ENCODE peak calls at places on chromosomes 16 and 17, in four cellular contexts. One of them, this sample, is unnamed.

GRCh38 chr17:79775635-79776034 is 2.3 kb upstream of the CBX2 start:
- DNase-seq in IMR-90: no peak
- DNase-seq in left ventricle myocardium superior: no peak
- DNase-seq in SJSA1: no peak
- DNase-seq in this sample: no peak

GRCh38 chr17:20955437-20956323 is 87.1 kb downstream of the USP22 start:
- DNase-seq in SJSA1: no peak
- DNase-seq in IMR-90: peak
- DNase-seq in left ventricle myocardium superior: no peak
- DNase-seq in this sample: peak

GRCh38 chr17:56184650-56185049 is 31.4 kb downstream of the ANKFN1 start:
- DNase-seq in SJSA1: no peak
- DNase-seq in IMR-90: no peak
- DNase-seq in left ventricle myocardium superior: no peak
- DNase-seq in this sample: peak

GRCh38 chr16:87412996-87413421 is 20.9 kb downstream of the MAP1LC3B start:
- DNase-seq in left ventricle myocardium superior: no peak
- DNase-seq in SJSA1: no peak
- DNase-seq in IMR-90: no peak
- DNase-seq in this sample: no peak

GRCh38 chr16:57623251-57624043 is 5.0 kb upstream of the ADGRG1 start:
- DNase-seq in IMR-90: peak
- DNase-seq in SJSA1: no peak
- DNase-seq in left ventricle myocardium superior: peak
- DNase-seq in this sample: peak

GRCh38 chr16:87180069-87180468 is 137.1 kb downstream of the C16orf95 start:
- DNase-seq in left ventricle myocardium superior: no peak
- DNase-seq in SJSA1: no peak
- DNase-seq in IMR-90: no peak
- DNase-seq in this sample: peak

GRCh38 chr17:77817953-77818352 is 140.6 kb upstream of the TNRC6C start:
- DNase-seq in IMR-90: no peak
- DNase-seq in SJSA1: no peak
- DNase-seq in left ventricle myocardium superior: no peak
- DNase-seq in this sample: peak

GRCh38 chr16:84548971-84549844 is 44.7 kb upstream of the MEAK7 start:
- DNase-seq in IMR-90: no peak
- DNase-seq in left ventricle myocardium superior: no peak
- DNase-seq in SJSA1: peak
- DNase-seq in this sample: peak

GRCh38 chr17:1201132-1201702 is 21.4 kb upstream of the ABR start:
- DNase-seq in SJSA1: no peak
- DNase-seq in IMR-90: no peak
- DNase-seq in left ventricle myocardium superior: no peak
- DNase-seq in this sample: no peak

GRCh38 chr17:41785876-41786226 is 660 bp downstream of the JUP start:
- DNase-seq in IMR-90: no peak
- DNase-seq in SJSA1: no peak
- DNase-seq in left ventricle myocardium superior: peak
- DNase-seq in this sample: peak

GRCh38 chr17:17859909-17860760 is 23.3 kb upstream of the SREBF1 start:
- DNase-seq in left ventricle myocardium superior: peak
- DNase-seq in IMR-90: peak
- DNase-seq in SJSA1: peak
- DNase-seq in this sample: peak

GRCh38 chr17:8630802-8631553 is 453 bp upstream of the MYH10 start:
- DNase-seq in IMR-90: peak
- DNase-seq in SJSA1: peak
- DNase-seq in left ventricle myocardium superior: peak
- DNase-seq in this sample: peak

GRCh38 chr16:20763461-20764232 is at the start of gene ACSM3:
- DNase-seq in IMR-90: peak
- DNase-seq in SJSA1: peak
- DNase-seq in left ventricle myocardium superior: no peak
- DNase-seq in this sample: peak

GRCh38 chr17:31248986-31249385 is 48.1 kb downstream of the OMG start:
- DNase-seq in IMR-90: peak
- DNase-seq in SJSA1: peak
- DNase-seq in left ventricle myocardium superior: no peak
- DNase-seq in this sample: peak

GRCh38 chr17:14715531-14715930 is 414.6 kb downstream of the HS3ST3B1 start:
- DNase-seq in IMR-90: no peak
- DNase-seq in SJSA1: no peak
- DNase-seq in left ventricle myocardium superior: no peak
- DNase-seq in this sample: peak

GRCh38 chr16:4465977-4466779 is 8.2 kb downstream of the NMRAL1 start:
- DNase-seq in SJSA1: no peak
- DNase-seq in IMR-90: no peak
- DNase-seq in left ventricle myocardium superior: peak
- DNase-seq in this sample: no peak

GRCh38 chr17:352421-353212 is at the start of gene RPH3AL:
- DNase-seq in left ventricle myocardium superior: peak
- DNase-seq in IMR-90: no peak
- DNase-seq in SJSA1: no peak
- DNase-seq in this sample: peak

GRCh38 chr17:22410136-22410535 is 717.8 kb downstream of the KCNJ18 start:
- DNase-seq in IMR-90: no peak
- DNase-seq in left ventricle myocardium superior: no peak
- DNase-seq in SJSA1: no peak
- DNase-seq in this sample: no peak

GRCh38 chr16:87584271-87584670 is 18.0 kb upstream of the JPH3 start:
- DNase-seq in IMR-90: peak
- DNase-seq in SJSA1: peak
- DNase-seq in left ventricle myocardium superior: no peak
- DNase-seq in this sample: peak

GRCh38 chr16:89018605-89019158 is 41.7 kb upstream of the CBFA2T3 start:
- DNase-seq in left ventricle myocardium superior: no peak
- DNase-seq in SJSA1: no peak
- DNase-seq in IMR-90: no peak
- DNase-seq in this sample: no peak

GRCh38 chr16:1786242-1787055 is 3.7 kb downstream of the NUBP2 start:
- DNase-seq in SJSA1: no peak
- DNase-seq in IMR-90: no peak
- DNase-seq in left ventricle myocardium superior: peak
- DNase-seq in this sample: no peak

GRCh38 chr17:80111702-80112470 is 10.5 kb downstream of the GAA start:
- DNase-seq in left ventricle myocardium superior: peak
- DNase-seq in IMR-90: no peak
- DNase-seq in SJSA1: no peak
- DNase-seq in this sample: no peak

GRCh38 chr17:82794781-82795505 is 43.1 kb downstream of the TBCD start:
- DNase-seq in SJSA1: no peak
- DNase-seq in left ventricle myocardium superior: peak
- DNase-seq in IMR-90: peak
- DNase-seq in this sample: peak

GRCh38 chr17:80738987-80739730 is 194.5 kb downstream of the RPTOR start:
- DNase-seq in left ventricle myocardium superior: no peak
- DNase-seq in SJSA1: no peak
- DNase-seq in IMR-90: no peak
- DNase-seq in this sample: no peak